ENCODE peak calls at places on chromosomes 3 and 15, in four cellular contexts. J, F, D and A are unnamed samples.

GRCh38 chr3:40978442-40978841 is 220.9 kb upstream of the CTNNB1 start:
- DNase-seq in J (no peak), F (no peak), D (no peak), A (no peak)

GRCh38 chr3:172332256-172333041 is 115.8 kb downstream of the GHSR start:
- DNase-seq in J (peak), F (peak), D (no peak), A (peak)

GRCh38 chr3:44323341-44323955 is 15.1 kb upstream of the TCAIM start:
- DNase-seq in J (peak), F (peak), D (peak), A (no peak)

GRCh38 chr3:153090973-153091372 is 71.1 kb upstream of the RAP2B start:
- DNase-seq in J (no peak), F (no peak), D (no peak), A (no peak)

GRCh38 chr3:185585523-185585861 is 603 bp upstream of the SENP2 start:
- DNase-seq in J (no peak), F (no peak), D (no peak), A (no peak)

GRCh38 chr15:50162988-50163718 is 18.8 kb upstream of the SLC27A2 start:
- DNase-seq in J (no peak), F (no peak), D (no peak), A (no peak)

GRCh38 chr15:69299451-69300128 is 878 bp downstream of the PAQR5 start:
- DNase-seq in J (no peak), F (no peak), D (no peak), A (no peak)

GRCh38 chr3:128353991-128354687 is 112.6 kb downstream of the DNAJB8 start:
- DNase-seq in J (no peak), F (peak), D (no peak), A (peak)

GRCh38 chr15:28023422-28023821 is 75.7 kb downstream of the OCA2 start:
- DNase-seq in J (no peak), F (no peak), D (no peak), A (no peak)

GRCh38 chr3:157335198-157335597 is 101.5 kb upstream of the PTX3 start:
- DNase-seq in J (no peak), F (no peak), D (no peak), A (no peak)

GRCh38 chr15:37880835-37881153 is 53.6 kb upstream of the TMCO5A start:
- DNase-seq in J (no peak), F (no peak), D (no peak), A (no peak)
- TF ChIP-seq CTCF in J (peak), F (no peak), D (no peak), A (peak)

GRCh38 chr15:80107204-80107603 is 45.6 kb upstream of the FAH start:
- DNase-seq in J (no peak), F (no peak), D (no peak), A (no peak)
- TF ChIP-seq CTCF in J (no peak), F (no peak), D (no peak), A (no peak)

DNA sequence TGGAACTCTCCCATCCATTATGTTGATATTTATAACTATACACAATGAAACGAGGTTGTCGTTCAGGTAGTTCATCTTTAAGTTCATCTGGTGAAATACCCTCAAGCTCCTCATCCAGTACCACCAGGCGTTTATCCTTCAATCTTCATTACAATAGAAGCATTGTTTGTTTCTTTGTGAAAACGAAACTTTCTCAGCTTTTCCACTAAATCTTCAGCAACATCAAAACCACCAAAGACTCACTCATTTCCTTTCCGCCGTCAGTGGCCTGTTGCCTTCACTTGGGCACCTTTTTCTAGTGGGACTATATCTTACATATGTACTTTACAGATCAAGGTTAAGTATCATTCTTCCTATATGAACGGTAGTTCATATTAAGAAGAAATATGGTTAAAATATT is 44.1 kb upstream of the TFG start:
- DNase-seq in J (no peak), F (no peak), D (no peak), A (no peak)
- TF ChIP-seq CTCF in J (no peak), F (no peak), D (no peak), A (no peak)

GRCh38 chr15:90904746-90905145 is 1.6 kb downstream of the MAN2A2 start:
- DNase-seq in J (no peak), F (no peak), D (no peak), A (no peak)

GRCh38 chr15:90903733-90904536 is 833 bp downstream of the MAN2A2 start:
- DNase-seq in J (no peak), F (no peak), D (no peak), A (no peak)

GRCh38 chr15:90902996-90903732 is at the start of gene MAN2A2:
- DNase-seq in J (no peak), F (no peak), D (peak), A (no peak)

GRCh38 chr15:90902656-90902995 is 476 bp upstream of the MAN2A2 start:
- DNase-seq in J (no peak), F (no peak), D (no peak), A (no peak)

DNA sequence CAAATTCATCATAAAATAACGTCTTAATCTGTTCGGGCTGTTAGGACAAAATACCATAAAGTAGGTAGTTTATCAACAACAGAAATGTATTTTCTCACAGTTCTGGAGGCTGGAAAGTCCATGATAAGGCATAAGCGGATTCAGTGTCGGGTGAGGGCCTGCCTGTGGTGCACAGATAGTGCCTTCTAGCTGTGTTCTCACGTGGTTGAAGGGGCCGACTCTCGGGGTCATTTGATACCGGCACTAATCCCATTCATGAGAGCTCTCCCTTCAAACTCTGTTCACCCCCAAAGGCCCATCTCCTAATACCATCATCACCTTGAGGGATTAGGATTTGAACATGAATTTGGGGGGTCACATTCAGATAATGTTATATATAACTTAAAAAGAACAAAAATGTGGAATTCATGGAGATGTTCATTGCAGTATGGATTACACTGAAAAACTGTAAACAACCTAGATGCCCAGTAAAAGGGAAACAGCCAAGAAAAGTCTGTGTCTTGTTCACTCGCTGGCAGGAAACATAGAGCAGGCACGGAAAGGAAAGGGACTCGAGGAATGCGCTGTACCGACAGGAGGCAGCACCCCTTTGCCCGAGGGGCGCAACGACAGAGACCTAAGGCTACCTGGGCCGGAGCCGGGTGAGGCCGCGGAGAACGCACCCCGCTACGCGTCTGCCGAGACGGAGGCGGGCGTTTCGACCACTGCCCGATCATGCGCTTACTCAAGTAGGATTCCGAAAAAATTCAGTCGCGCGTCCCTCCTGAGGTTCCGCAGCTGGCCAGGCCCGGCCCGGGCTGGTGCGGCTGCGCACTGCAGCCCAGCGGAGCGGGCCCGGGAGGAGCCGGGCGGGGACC is 1.1 kb upstream of the MAN2A2 start:
- DNase-seq in J (peak), F (peak), D (peak), A (peak)
- TF ChIP-seq CTCF in J (peak), F (peak), D (peak), A (peak)

GRCh38 chr15:96585634-96586386 is 255.3 kb downstream of the NR2F2 start:
- DNase-seq in J (no peak), F (no peak), D (no peak), A (no peak)
- TF ChIP-seq CTCF in J (peak), F (no peak), D (peak), A (no peak)

GRCh38 chr3:1252061-1252430 is 159.2 kb downstream of the CNTN6 start:
- DNase-seq in J (no peak), F (no peak), D (no peak), A (no peak)

DNA sequence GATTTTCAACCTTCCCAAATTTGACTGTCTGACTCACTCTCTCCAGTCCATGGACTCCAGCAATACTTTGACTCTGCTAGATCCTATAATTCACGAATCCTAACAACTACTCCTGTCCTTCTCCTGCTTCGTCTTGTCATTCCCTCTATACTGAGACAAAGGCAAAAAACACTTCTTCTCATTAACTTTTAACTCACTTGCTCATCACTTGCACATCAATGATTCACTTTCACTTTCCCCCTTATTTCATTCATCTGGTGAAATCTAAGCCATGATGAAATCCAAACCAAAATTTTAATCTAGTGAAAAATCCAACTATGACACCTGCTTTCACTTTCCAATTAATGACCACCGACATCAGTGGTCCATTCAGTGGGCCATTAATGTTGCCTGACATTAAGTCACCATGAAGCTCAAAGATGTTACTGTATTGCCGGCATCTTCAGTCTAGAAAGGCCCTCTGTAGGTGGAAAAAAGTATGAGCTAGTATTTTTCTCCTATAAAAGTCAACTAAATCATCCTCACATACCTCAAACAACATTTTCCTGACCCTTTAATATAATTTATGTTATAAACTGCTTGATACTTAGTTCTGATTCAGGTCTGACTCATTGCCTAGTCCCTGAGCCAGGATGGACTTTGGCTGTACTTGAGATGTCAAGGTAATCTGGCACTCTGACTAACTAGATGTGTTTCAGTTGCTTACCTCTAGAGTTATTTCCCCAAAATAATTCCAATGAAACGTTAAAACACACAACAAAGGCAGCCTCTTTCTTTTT is 158.6 kb downstream of the CNTN6 start:
- DNase-seq in J (no peak), F (no peak), D (no peak), A (no peak)
- TF ChIP-seq CTCF in J (no peak), F (no peak), D (no peak), A (no peak)

GRCh38 chr3:18870074-18870640 is 278.2 kb upstream of the KCNH8 start:
- DNase-seq in J (no peak), F (no peak), D (no peak), A (no peak)
- TF ChIP-seq CTCF in J (no peak), F (no peak), D (no peak), A (no peak)

GRCh38 chr3:61372723-61373122 is 121.5 kb upstream of the FHIT start:
- DNase-seq in J (no peak), F (no peak), D (no peak), A (no peak)

GRCh38 chr3:61371123-61371522 is 119.9 kb upstream of the FHIT start:
- DNase-seq in J (no peak), F (no peak), D (no peak), A (no peak)
- TF ChIP-seq CTCF in J (peak), F (no peak), D (peak), A (peak)